ENCODE peak calls at places on chromosomes 13 and 19, in six cellular contexts. One of them, this sample, is unnamed.

GRCh38 chr19:23385404-23385803 is 9.9 kb downstream of the ZNF91 start:
- DNase-seq in uterus: no peak
- DNase-seq in ovary: no peak
- DNase-seq in transverse colon: no peak
- DNase-seq in A549: no peak
- DNase-seq in body of pancreas: peak
- DNase-seq in this sample: no peak

GRCh38 chr13:105087941-105088340 is 1447.5 kb downstream of the EFNB2 start:
- DNase-seq in body of pancreas: no peak
- DNase-seq in ovary: no peak
- DNase-seq in transverse colon: no peak
- DNase-seq in A549: no peak
- DNase-seq in uterus: no peak
- DNase-seq in this sample: no peak

GRCh38 chr19:10567696-10568443 is 909 bp downstream of the CDKN2D start:
- DNase-seq in ovary: no peak
- DNase-seq in A549: no peak
- DNase-seq in body of pancreas: no peak
- DNase-seq in uterus: no peak
- DNase-seq in transverse colon: no peak
- DNase-seq in this sample: peak

GRCh38 chr13:97319088-97319487 is 97.0 kb downstream of the MBNL2 start:
- DNase-seq in ovary: no peak
- DNase-seq in transverse colon: no peak
- DNase-seq in uterus: no peak
- DNase-seq in A549: no peak
- DNase-seq in body of pancreas: no peak
- DNase-seq in this sample: peak

GRCh38 chr13:99178636-99179035 is 22.0 kb upstream of the UBAC2 start:
- DNase-seq in body of pancreas: no peak
- DNase-seq in A549: no peak
- DNase-seq in transverse colon: no peak
- DNase-seq in uterus: no peak
- DNase-seq in ovary: no peak
- DNase-seq in this sample: no peak

GRCh38 chr13:82833928-82834327 is 1048.3 kb downstream of the SLITRK1 start:
- DNase-seq in body of pancreas: no peak
- DNase-seq in ovary: no peak
- DNase-seq in transverse colon: no peak
- DNase-seq in uterus: no peak
- DNase-seq in A549: no peak
- DNase-seq in this sample: no peak

GRCh38 chr13:86585826-86586225 is 786.6 kb upstream of the SLITRK6 start:
- DNase-seq in A549: no peak
- DNase-seq in ovary: no peak
- DNase-seq in transverse colon: peak
- DNase-seq in uterus: no peak
- DNase-seq in body of pancreas: peak
- DNase-seq in this sample: no peak

GRCh38 chr13:51125495-51126226 is 14.6 kb upstream of the C13orf42 start:
- DNase-seq in uterus: peak
- DNase-seq in A549: peak
- DNase-seq in ovary: peak
- DNase-seq in body of pancreas: peak
- DNase-seq in transverse colon: peak
- DNase-seq in this sample: peak

GRCh38 chr13:27273658-27274425 is 3.2 kb downstream of the RASL11A start:
- DNase-seq in A549: no peak
- DNase-seq in uterus: no peak
- DNase-seq in ovary: no peak
- DNase-seq in body of pancreas: no peak
- DNase-seq in transverse colon: no peak
- DNase-seq in this sample: no peak

GRCh38 chr19:46000497-46001246 is 5.4 kb downstream of the CCDC61 start:
- DNase-seq in A549: no peak
- DNase-seq in transverse colon: peak
- DNase-seq in uterus: no peak
- DNase-seq in body of pancreas: peak
- DNase-seq in ovary: no peak
- DNase-seq in this sample: peak

GRCh38 chr19:4473708-4474503 is 1.8 kb downstream of the HDGFL2 start:
- DNase-seq in A549: no peak
- DNase-seq in uterus: no peak
- DNase-seq in ovary: no peak
- DNase-seq in transverse colon: no peak
- DNase-seq in body of pancreas: no peak
- DNase-seq in this sample: no peak

GRCh38 chr13:22735381-22735995 is 445.3 kb upstream of the SGCG start:
- DNase-seq in uterus: no peak
- DNase-seq in ovary: no peak
- DNase-seq in A549: no peak
- DNase-seq in transverse colon: no peak
- DNase-seq in body of pancreas: no peak
- DNase-seq in this sample: no peak

GRCh38 chr13:111005364-111005763 is 90.5 kb upstream of the ANKRD10 start:
- DNase-seq in ovary: no peak
- DNase-seq in body of pancreas: no peak
- DNase-seq in transverse colon: no peak
- DNase-seq in uterus: no peak
- DNase-seq in A549: peak
- DNase-seq in this sample: no peak

GRCh38 chr19:6088677-6089063 is 21.6 kb downstream of the RFX2 start:
- DNase-seq in uterus: no peak
- DNase-seq in A549: no peak
- DNase-seq in transverse colon: no peak
- DNase-seq in body of pancreas: no peak
- DNase-seq in ovary: no peak
- DNase-seq in this sample: no peak

GRCh38 chr13:98454389-98454881 is 122.5 kb downstream of the STK24 start:
- DNase-seq in uterus: no peak
- DNase-seq in ovary: peak
- DNase-seq in A549: no peak
- DNase-seq in body of pancreas: no peak
- DNase-seq in transverse colon: no peak
- DNase-seq in this sample: no peak

GRCh38 chr19:39709026-39709872 is 5.0 kb downstream of the LGALS14 start:
- DNase-seq in body of pancreas: no peak
- DNase-seq in uterus: no peak
- DNase-seq in transverse colon: no peak
- DNase-seq in ovary: no peak
- DNase-seq in A549: no peak
- DNase-seq in this sample: no peak

GRCh38 chr13:46778879-46779278 is 18.1 kb downstream of the ESD start:
- DNase-seq in uterus: no peak
- DNase-seq in body of pancreas: no peak
- DNase-seq in transverse colon: no peak
- DNase-seq in ovary: no peak
- DNase-seq in A549: no peak
- DNase-seq in this sample: no peak

GRCh38 chr13:40982772-40983171 is 36.3 kb downstream of the ELF1 start:
- DNase-seq in body of pancreas: no peak
- DNase-seq in uterus: peak
- DNase-seq in ovary: no peak
- DNase-seq in A549: no peak
- DNase-seq in transverse colon: peak
- DNase-seq in this sample: peak
- TF ChIP-seq POLR2A in body of pancreas: peak
- TF ChIP-seq POLR2A in uterus: peak
- TF ChIP-seq POLR2A in ovary: peak
- TF ChIP-seq POLR2A in A549: no peak
- TF ChIP-seq POLR2A in transverse colon: peak
- TF ChIP-seq POLR2A in this sample: peak

GRCh38 chr19:52216401-52216800 is 26.5 kb downstream of the PPP2R1A start:
- DNase-seq in transverse colon: no peak
- DNase-seq in uterus: no peak
- DNase-seq in body of pancreas: no peak
- DNase-seq in ovary: no peak
- DNase-seq in A549: no peak
- DNase-seq in this sample: no peak

GRCh38 chr19:52214241-52214640 is 24.4 kb downstream of the PPP2R1A start:
- DNase-seq in uterus: no peak
- DNase-seq in transverse colon: no peak
- DNase-seq in body of pancreas: no peak
- DNase-seq in ovary: no peak
- DNase-seq in A549: no peak
- DNase-seq in this sample: no peak

GRCh38 chr19:52211203-52211602 is 21.4 kb downstream of the PPP2R1A start:
- DNase-seq in ovary: no peak
- DNase-seq in A549: no peak
- DNase-seq in body of pancreas: no peak
- DNase-seq in transverse colon: no peak
- DNase-seq in uterus: no peak
- DNase-seq in this sample: no peak

GRCh38 chr19:52211926-52212571 is 22.2 kb downstream of the PPP2R1A start:
- DNase-seq in A549: no peak
- DNase-seq in transverse colon: no peak
- DNase-seq in body of pancreas: no peak
- DNase-seq in ovary: no peak
- DNase-seq in uterus: no peak
- DNase-seq in this sample: no peak

GRCh38 chr19:52212572-52213255 is 22.9 kb downstream of the PPP2R1A start:
- DNase-seq in ovary: no peak
- DNase-seq in uterus: no peak
- DNase-seq in A549: no peak
- DNase-seq in transverse colon: no peak
- DNase-seq in body of pancreas: no peak
- DNase-seq in this sample: no peak
- TF ChIP-seq POLR2A in ovary: no peak
- TF ChIP-seq POLR2A in uterus: no peak
- TF ChIP-seq POLR2A in A549: no peak
- TF ChIP-seq POLR2A in transverse colon: no peak
- TF ChIP-seq POLR2A in body of pancreas: no peak
- TF ChIP-seq POLR2A in this sample: no peak

GRCh38 chr13:32537580-32538233 is 888 bp downstream of the N4BP2L2 start:
- DNase-seq in uterus: peak
- DNase-seq in transverse colon: peak
- DNase-seq in A549: no peak
- DNase-seq in ovary: peak
- DNase-seq in body of pancreas: peak
- DNase-seq in this sample: peak

GRCh38 chr13:32535748-32536147 is 2.8 kb downstream of the N4BP2L2 start:
- DNase-seq in transverse colon: no peak
- DNase-seq in body of pancreas: no peak
- DNase-seq in ovary: no peak
- DNase-seq in A549: no peak
- DNase-seq in uterus: no peak
- DNase-seq in this sample: no peak

GRCh38 chr13:32535140-32535539 is 3.5 kb downstream of the N4BP2L2 start:
- DNase-seq in body of pancreas: no peak
- DNase-seq in ovary: no peak
- DNase-seq in uterus: no peak
- DNase-seq in transverse colon: no peak
- DNase-seq in A549: no peak
- DNase-seq in this sample: no peak

GRCh38 chr13:32538621-32539246 is at the start of gene N4BP2L2:
- DNase-seq in transverse colon: peak
- DNase-seq in body of pancreas: peak
- DNase-seq in ovary: peak
- DNase-seq in A549: peak
- DNase-seq in uterus: peak
- DNase-seq in this sample: peak

GRCh38 chr13:32538234-32538620 is 368 bp downstream of the N4BP2L2 start:
- DNase-seq in body of pancreas: no peak
- DNase-seq in uterus: no peak
- DNase-seq in transverse colon: no peak
- DNase-seq in A549: peak
- DNase-seq in ovary: no peak
- DNase-seq in this sample: no peak
- TF ChIP-seq POLR2A in body of pancreas: no peak
- TF ChIP-seq POLR2A in uterus: no peak
- TF ChIP-seq POLR2A in transverse colon: no peak
- TF ChIP-seq POLR2A in A549: no peak
- TF ChIP-seq POLR2A in ovary: no peak
- TF ChIP-seq POLR2A in this sample: no peak

GRCh38 chr13:69547780-69548179 is 559.8 kb upstream of the ATXN8OS start:
- DNase-seq in ovary: no peak
- DNase-seq in uterus: no peak
- DNase-seq in body of pancreas: no peak
- DNase-seq in A549: no peak
- DNase-seq in transverse colon: no peak
- DNase-seq in this sample: no peak

GRCh38 chr13:69551193-69551592 is 556.4 kb upstream of the ATXN8OS start:
- DNase-seq in uterus: no peak
- DNase-seq in transverse colon: no peak
- DNase-seq in A549: no peak
- DNase-seq in ovary: no peak
- DNase-seq in body of pancreas: no peak
- DNase-seq in this sample: no peak

DNA sequence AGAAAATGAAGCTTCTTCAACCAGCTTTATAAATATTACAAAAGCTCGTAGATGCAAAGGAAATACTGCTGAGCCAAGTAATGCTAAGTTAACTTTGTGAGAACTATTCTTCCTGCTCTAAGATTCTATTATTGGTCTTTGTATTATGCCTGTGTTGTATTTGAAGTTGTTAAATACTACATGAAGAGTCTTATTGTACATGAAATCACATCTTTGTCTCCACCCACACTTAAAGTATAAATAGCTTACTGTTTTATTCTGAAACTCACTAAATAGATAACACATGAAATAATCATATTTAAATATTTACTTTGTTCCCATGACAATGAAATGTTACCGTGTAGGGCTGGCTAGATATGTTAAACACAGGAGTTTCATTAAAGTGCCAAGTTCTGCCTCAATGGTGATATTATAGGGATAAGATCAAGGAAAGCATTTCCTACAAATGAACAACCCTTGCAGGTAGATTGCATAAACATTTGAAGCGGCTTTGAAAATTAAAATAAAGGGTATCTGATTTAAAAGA is 562.1 kb upstream of the ATXN8OS start:
- DNase-seq in uterus: no peak
- DNase-seq in A549: no peak
- DNase-seq in ovary: no peak
- DNase-seq in transverse colon: no peak
- DNase-seq in body of pancreas: no peak
- DNase-seq in this sample: no peak
- TF ChIP-seq POLR2A in uterus: no peak
- TF ChIP-seq POLR2A in A549: no peak
- TF ChIP-seq POLR2A in ovary: no peak
- TF ChIP-seq POLR2A in transverse colon: no peak
- TF ChIP-seq POLR2A in body of pancreas: no peak
- TF ChIP-seq POLR2A in this sample: no peak

DNA sequence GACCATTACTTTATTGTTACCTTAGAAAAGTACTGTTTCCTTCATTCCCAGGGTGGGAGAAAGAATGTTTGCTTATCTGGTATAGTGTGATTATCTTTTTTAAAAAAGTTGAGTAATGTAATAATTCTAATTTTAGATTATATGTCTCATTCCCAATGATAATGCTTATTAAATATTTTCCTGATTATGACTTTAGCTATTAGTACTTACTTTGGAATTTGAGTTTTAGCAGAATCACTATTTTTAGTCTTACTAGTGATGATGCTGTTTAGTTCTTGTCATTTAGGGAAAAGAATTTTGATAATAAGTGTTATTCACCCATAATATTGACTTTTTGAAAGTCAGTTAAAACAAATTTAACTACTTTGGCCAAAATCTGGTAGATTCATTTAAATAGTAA is 95.2 kb downstream of the FRY start:
- DNase-seq in ovary: no peak
- DNase-seq in A549: no peak
- DNase-seq in body of pancreas: no peak
- DNase-seq in uterus: no peak
- DNase-seq in transverse colon: no peak
- DNase-seq in this sample: no peak
- TF ChIP-seq POLR2A in ovary: no peak
- TF ChIP-seq POLR2A in A549: no peak
- TF ChIP-seq POLR2A in body of pancreas: no peak
- TF ChIP-seq POLR2A in uterus: no peak
- TF ChIP-seq POLR2A in transverse colon: no peak
- TF ChIP-seq POLR2A in this sample: no peak

This sample was measured in erythroblast.